ENCODE peak calls at places on chromosomes 1 and 21, in eight cellular contexts. One of them, this sample, is unnamed.

GRCh38 chr1:150061632-150062101 is 5.9 kb upstream of the VPS45 start:
- DNase-seq in heart right ventricle: no peak
- DNase-seq in endothelial cell: no peak
- DNase-seq in CD8-positive, alpha-beta T cell: no peak
- DNase-seq in prostate gland: peak
- DNase-seq in LNCaP clone FGC: no peak
- DNase-seq in fibroblast of pulmonary artery: peak
- DNase-seq in brain microvascular endothelial cell: peak
- DNase-seq in this sample: no peak

GRCh38 chr1:22952694-22953391 is 19.8 kb downstream of the LACTBL1 start:
- DNase-seq in heart right ventricle: no peak
- DNase-seq in endothelial cell: no peak
- DNase-seq in CD8-positive, alpha-beta T cell: no peak
- DNase-seq in prostate gland: no peak
- DNase-seq in LNCaP clone FGC: no peak
- DNase-seq in fibroblast of pulmonary artery: no peak
- DNase-seq in brain microvascular endothelial cell: no peak
- DNase-seq in this sample: no peak

GRCh38 chr1:166089804-166090203 is 77.0 kb downstream of the FAM78B start:
- DNase-seq in heart right ventricle: no peak
- DNase-seq in endothelial cell: no peak
- DNase-seq in CD8-positive, alpha-beta T cell: no peak
- DNase-seq in prostate gland: no peak
- DNase-seq in LNCaP clone FGC: no peak
- DNase-seq in fibroblast of pulmonary artery: no peak
- DNase-seq in brain microvascular endothelial cell: no peak
- DNase-seq in this sample: no peak

GRCh38 chr21:32494946-32495703 is 82.6 kb downstream of the EVA1C start:
- DNase-seq in heart right ventricle: no peak
- DNase-seq in endothelial cell: no peak
- DNase-seq in CD8-positive, alpha-beta T cell: no peak
- DNase-seq in prostate gland: peak
- DNase-seq in LNCaP clone FGC: peak
- DNase-seq in fibroblast of pulmonary artery: peak
- DNase-seq in brain microvascular endothelial cell: peak
- DNase-seq in this sample: no peak

GRCh38 chr21:45224189-45224938 is 63.3 kb downstream of the POFUT2 start:
- DNase-seq in heart right ventricle: no peak
- DNase-seq in endothelial cell: no peak
- DNase-seq in CD8-positive, alpha-beta T cell: peak
- DNase-seq in prostate gland: no peak
- DNase-seq in LNCaP clone FGC: no peak
- DNase-seq in fibroblast of pulmonary artery: no peak
- DNase-seq in brain microvascular endothelial cell: peak
- DNase-seq in this sample: no peak

GRCh38 chr1:19209439-19209989 is 552 bp downstream of the UBR4 start:
- DNase-seq in heart right ventricle: no peak
- DNase-seq in endothelial cell: no peak
- DNase-seq in CD8-positive, alpha-beta T cell: peak
- DNase-seq in prostate gland: peak
- DNase-seq in LNCaP clone FGC: no peak
- DNase-seq in fibroblast of pulmonary artery: peak
- DNase-seq in brain microvascular endothelial cell: peak
- DNase-seq in this sample: no peak

GRCh38 chr1:221161571-221162041 is 282.4 kb downstream of the HLX start:
- DNase-seq in heart right ventricle: no peak
- DNase-seq in endothelial cell: no peak
- DNase-seq in CD8-positive, alpha-beta T cell: no peak
- DNase-seq in prostate gland: no peak
- DNase-seq in LNCaP clone FGC: no peak
- DNase-seq in fibroblast of pulmonary artery: peak
- DNase-seq in brain microvascular endothelial cell: no peak
- DNase-seq in this sample: no peak

GRCh38 chr1:43632135-43632670 is 17.7 kb upstream of the KDM4A start:
- DNase-seq in heart right ventricle: no peak
- DNase-seq in endothelial cell: no peak
- DNase-seq in CD8-positive, alpha-beta T cell: no peak
- DNase-seq in prostate gland: no peak
- DNase-seq in LNCaP clone FGC: no peak
- DNase-seq in fibroblast of pulmonary artery: no peak
- DNase-seq in brain microvascular endothelial cell: no peak
- DNase-seq in this sample: no peak

GRCh38 chr1:92483442-92484170 is 3.1 kb downstream of the GFI1 start:
- DNase-seq in heart right ventricle: peak
- DNase-seq in endothelial cell: no peak
- DNase-seq in CD8-positive, alpha-beta T cell: peak
- DNase-seq in prostate gland: no peak
- DNase-seq in LNCaP clone FGC: no peak
- DNase-seq in fibroblast of pulmonary artery: no peak
- DNase-seq in brain microvascular endothelial cell: no peak
- DNase-seq in this sample: no peak

GRCh38 chr1:113320272-113320671 is 70.0 kb upstream of the MAGI3 start:
- DNase-seq in heart right ventricle: no peak
- DNase-seq in endothelial cell: no peak
- DNase-seq in CD8-positive, alpha-beta T cell: no peak
- DNase-seq in prostate gland: no peak
- DNase-seq in LNCaP clone FGC: no peak
- DNase-seq in fibroblast of pulmonary artery: no peak
- DNase-seq in brain microvascular endothelial cell: no peak
- DNase-seq in this sample: no peak

GRCh38 chr1:232900818-232901217 is 49.6 kb upstream of the NTPCR start:
- DNase-seq in heart right ventricle: peak
- DNase-seq in endothelial cell: no peak
- DNase-seq in CD8-positive, alpha-beta T cell: no peak
- DNase-seq in prostate gland: peak
- DNase-seq in LNCaP clone FGC: no peak
- DNase-seq in fibroblast of pulmonary artery: no peak
- DNase-seq in brain microvascular endothelial cell: no peak
- DNase-seq in this sample: no peak

GRCh38 chr1:222634180-222635013 is 16.5 kb downstream of the MIA3 start:
- DNase-seq in heart right ventricle: no peak
- DNase-seq in endothelial cell: peak
- DNase-seq in CD8-positive, alpha-beta T cell: peak
- DNase-seq in prostate gland: peak
- DNase-seq in LNCaP clone FGC: peak
- DNase-seq in fibroblast of pulmonary artery: peak
- DNase-seq in brain microvascular endothelial cell: peak
- DNase-seq in this sample: peak

GRCh38 chr21:35615325-35615724 is 445.0 kb downstream of the SETD4 start:
- DNase-seq in heart right ventricle: no peak
- DNase-seq in endothelial cell: no peak
- DNase-seq in CD8-positive, alpha-beta T cell: no peak
- DNase-seq in prostate gland: no peak
- DNase-seq in LNCaP clone FGC: no peak
- DNase-seq in fibroblast of pulmonary artery: no peak
- DNase-seq in brain microvascular endothelial cell: no peak
- DNase-seq in this sample: no peak

GRCh38 chr1:151391079-151391563 is 8.3 kb upstream of the PSMB4 start:
- DNase-seq in heart right ventricle: no peak
- DNase-seq in endothelial cell: no peak
- DNase-seq in CD8-positive, alpha-beta T cell: no peak
- DNase-seq in prostate gland: no peak
- DNase-seq in LNCaP clone FGC: no peak
- DNase-seq in fibroblast of pulmonary artery: no peak
- DNase-seq in brain microvascular endothelial cell: no peak
- DNase-seq in this sample: no peak

GRCh38 chr21:42423685-42424084 is 20.0 kb downstream of the UBASH3A start:
- DNase-seq in heart right ventricle: no peak
- DNase-seq in endothelial cell: no peak
- DNase-seq in CD8-positive, alpha-beta T cell: no peak
- DNase-seq in prostate gland: no peak
- DNase-seq in LNCaP clone FGC: no peak
- DNase-seq in fibroblast of pulmonary artery: no peak
- DNase-seq in brain microvascular endothelial cell: no peak
- DNase-seq in this sample: no peak

GRCh38 chr1:5709976-5710375 is 282.2 kb downstream of the NPHP4 start:
- DNase-seq in heart right ventricle: no peak
- DNase-seq in endothelial cell: no peak
- DNase-seq in CD8-positive, alpha-beta T cell: no peak
- DNase-seq in prostate gland: no peak
- DNase-seq in LNCaP clone FGC: no peak
- DNase-seq in fibroblast of pulmonary artery: no peak
- DNase-seq in brain microvascular endothelial cell: no peak
- DNase-seq in this sample: no peak

GRCh38 chr1:218718977-218719376 is 373.8 kb downstream of the TGFB2 start:
- DNase-seq in heart right ventricle: no peak
- DNase-seq in endothelial cell: no peak
- DNase-seq in CD8-positive, alpha-beta T cell: no peak
- DNase-seq in prostate gland: no peak
- DNase-seq in LNCaP clone FGC: no peak
- DNase-seq in fibroblast of pulmonary artery: peak
- DNase-seq in brain microvascular endothelial cell: peak
- DNase-seq in this sample: no peak

GRCh38 chr1:22163578-22163977 is 20.7 kb upstream of the WNT4 start:
- DNase-seq in heart right ventricle: no peak
- DNase-seq in endothelial cell: no peak
- DNase-seq in CD8-positive, alpha-beta T cell: no peak
- DNase-seq in prostate gland: no peak
- DNase-seq in LNCaP clone FGC: no peak
- DNase-seq in fibroblast of pulmonary artery: no peak
- DNase-seq in brain microvascular endothelial cell: no peak
- DNase-seq in this sample: no peak

GRCh38 chr1:15610167-15610566 is 7.1 kb upstream of the DDI2 start:
- DNase-seq in heart right ventricle: no peak
- DNase-seq in endothelial cell: no peak
- DNase-seq in CD8-positive, alpha-beta T cell: no peak
- DNase-seq in prostate gland: peak
- DNase-seq in LNCaP clone FGC: no peak
- DNase-seq in fibroblast of pulmonary artery: no peak
- DNase-seq in brain microvascular endothelial cell: no peak
- DNase-seq in this sample: no peak

GRCh38 chr1:8456991-8457390 is 139.1 kb downstream of the SLC45A1 start:
- DNase-seq in heart right ventricle: no peak
- DNase-seq in endothelial cell: no peak
- DNase-seq in CD8-positive, alpha-beta T cell: no peak
- DNase-seq in prostate gland: no peak
- DNase-seq in LNCaP clone FGC: no peak
- DNase-seq in fibroblast of pulmonary artery: peak
- DNase-seq in brain microvascular endothelial cell: no peak
- DNase-seq in this sample: no peak

GRCh38 chr1:162033445-162033844 is 9.8 kb upstream of the OLFML2B start:
- DNase-seq in heart right ventricle: peak
- DNase-seq in endothelial cell: no peak
- DNase-seq in CD8-positive, alpha-beta T cell: no peak
- DNase-seq in prostate gland: no peak
- DNase-seq in LNCaP clone FGC: no peak
- DNase-seq in fibroblast of pulmonary artery: no peak
- DNase-seq in brain microvascular endothelial cell: no peak
- DNase-seq in this sample: no peak

GRCh38 chr1:45334308-45335245 is 5.4 kb upstream of the TOE1 start:
- DNase-seq in heart right ventricle: peak
- DNase-seq in endothelial cell: no peak
- DNase-seq in CD8-positive, alpha-beta T cell: no peak
- DNase-seq in prostate gland: no peak
- DNase-seq in LNCaP clone FGC: no peak
- DNase-seq in fibroblast of pulmonary artery: peak
- DNase-seq in brain microvascular endothelial cell: no peak
- DNase-seq in this sample: no peak

GRCh38 chr21:40754466-40754865 is 92.5 kb downstream of the DSCAM start:
- DNase-seq in heart right ventricle: peak
- DNase-seq in endothelial cell: no peak
- DNase-seq in CD8-positive, alpha-beta T cell: no peak
- DNase-seq in prostate gland: no peak
- DNase-seq in LNCaP clone FGC: no peak
- DNase-seq in fibroblast of pulmonary artery: no peak
- DNase-seq in brain microvascular endothelial cell: no peak
- DNase-seq in this sample: no peak

DNA sequence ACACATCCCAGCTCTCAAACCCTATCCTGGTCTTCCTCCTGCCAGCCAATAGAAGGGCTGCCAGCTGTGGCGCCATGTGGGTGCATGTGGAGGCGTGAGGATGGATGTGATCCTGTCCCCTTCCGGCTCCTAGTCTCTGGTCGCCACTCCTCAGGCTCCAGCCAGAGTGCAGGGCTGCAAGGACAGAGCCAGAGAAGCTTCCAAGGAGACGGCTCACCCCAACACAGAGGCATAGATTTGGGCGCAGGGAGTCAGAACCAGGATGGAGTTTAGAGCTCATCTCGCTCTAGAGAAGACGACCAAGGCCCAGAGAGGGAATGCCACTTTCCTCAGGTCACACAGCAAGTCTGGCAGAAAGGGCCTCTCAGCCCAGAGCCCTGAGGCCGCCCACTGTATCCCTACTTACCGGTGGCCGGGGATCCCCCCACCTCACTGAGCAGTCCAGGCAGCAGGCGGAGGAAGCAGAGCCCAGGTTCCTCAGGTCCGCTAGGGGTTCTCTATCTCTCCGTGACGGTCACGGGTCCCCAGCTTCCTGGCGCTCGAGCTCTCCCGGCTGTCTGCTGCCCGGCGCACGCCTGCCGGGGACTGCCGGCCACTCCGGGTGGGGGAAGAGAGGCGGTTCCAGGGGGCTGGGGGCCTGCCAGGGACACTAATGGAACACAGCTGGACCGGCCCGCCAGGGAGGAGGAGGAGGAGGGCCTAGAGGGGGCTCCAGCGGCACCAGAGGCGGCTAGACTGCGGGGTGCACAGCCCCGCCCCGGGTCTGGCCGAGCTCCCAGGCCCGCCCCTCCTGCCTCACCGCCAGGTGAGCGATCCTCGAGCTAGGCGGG is at the start of gene COL16A1:
- DNase-seq in heart right ventricle: peak
- DNase-seq in endothelial cell: peak
- DNase-seq in CD8-positive, alpha-beta T cell: no peak
- DNase-seq in prostate gland: peak
- DNase-seq in LNCaP clone FGC: no peak
- DNase-seq in fibroblast of pulmonary artery: peak
- DNase-seq in brain microvascular endothelial cell: no peak
- DNase-seq in this sample: no peak
- TF ChIP-seq CTCF in heart right ventricle: peak
- TF ChIP-seq CTCF in endothelial cell: no peak
- TF ChIP-seq CTCF in CD8-positive, alpha-beta T cell: no peak
- TF ChIP-seq CTCF in prostate gland: no peak
- TF ChIP-seq CTCF in LNCaP clone FGC: no peak
- TF ChIP-seq CTCF in fibroblast of pulmonary artery: no peak
- TF ChIP-seq CTCF in brain microvascular endothelial cell: no peak
- TF ChIP-seq CTCF in this sample: no peak

GRCh38 chr1:55893155-55893554 is 678.0 kb upstream of the USP24 start:
- DNase-seq in heart right ventricle: no peak
- DNase-seq in endothelial cell: peak
- DNase-seq in CD8-positive, alpha-beta T cell: no peak
- DNase-seq in prostate gland: no peak
- DNase-seq in LNCaP clone FGC: peak
- DNase-seq in fibroblast of pulmonary artery: peak
- DNase-seq in brain microvascular endothelial cell: peak
- DNase-seq in this sample: no peak
- TF ChIP-seq CTCF in heart right ventricle: peak
- TF ChIP-seq CTCF in endothelial cell: peak
- TF ChIP-seq CTCF in CD8-positive, alpha-beta T cell: no peak
- TF ChIP-seq CTCF in prostate gland: no peak
- TF ChIP-seq CTCF in LNCaP clone FGC: peak
- TF ChIP-seq CTCF in fibroblast of pulmonary artery: peak
- TF ChIP-seq CTCF in brain microvascular endothelial cell: peak
- TF ChIP-seq CTCF in this sample: peak

GRCh38 chr1:238951809-238952208 is 434.6 kb upstream of the CHRM3 start:
- DNase-seq in heart right ventricle: no peak
- DNase-seq in endothelial cell: peak
- DNase-seq in CD8-positive, alpha-beta T cell: no peak
- DNase-seq in prostate gland: no peak
- DNase-seq in LNCaP clone FGC: peak
- DNase-seq in fibroblast of pulmonary artery: peak
- DNase-seq in brain microvascular endothelial cell: peak
- DNase-seq in this sample: no peak
- TF ChIP-seq CTCF in heart right ventricle: peak
- TF ChIP-seq CTCF in endothelial cell: peak
- TF ChIP-seq CTCF in CD8-positive, alpha-beta T cell: no peak
- TF ChIP-seq CTCF in prostate gland: no peak
- TF ChIP-seq CTCF in LNCaP clone FGC: peak
- TF ChIP-seq CTCF in fibroblast of pulmonary artery: peak
- TF ChIP-seq CTCF in brain microvascular endothelial cell: peak
- TF ChIP-seq CTCF in this sample: peak

GRCh38 chr1:3530086-3530930 is 75.8 kb downstream of the ARHGEF16 start:
- DNase-seq in heart right ventricle: no peak
- DNase-seq in endothelial cell: peak
- DNase-seq in CD8-positive, alpha-beta T cell: no peak
- DNase-seq in prostate gland: peak
- DNase-seq in LNCaP clone FGC: no peak
- DNase-seq in fibroblast of pulmonary artery: no peak
- DNase-seq in brain microvascular endothelial cell: no peak
- DNase-seq in this sample: no peak
- TF ChIP-seq CTCF in heart right ventricle: no peak
- TF ChIP-seq CTCF in endothelial cell: no peak
- TF ChIP-seq CTCF in CD8-positive, alpha-beta T cell: no peak
- TF ChIP-seq CTCF in prostate gland: no peak
- TF ChIP-seq CTCF in LNCaP clone FGC: no peak
- TF ChIP-seq CTCF in fibroblast of pulmonary artery: no peak
- TF ChIP-seq CTCF in brain microvascular endothelial cell: peak
- TF ChIP-seq CTCF in this sample: peak